ENCODE peak calls at places on chromosomes 4 and X, in seven cellular contexts. P is neural progenitor cell, R is HCT116, A is endothelial cell of umbilical vein, Q is H9, S is neuronal stem cell, M is hepatocyte. E is an unnamed sample.

GRCh38 chrX:151167791-151168345 is 8.5 kb upstream of the GPR50 start:
- DNase-seq in P (no peak), R (no peak), A (no peak), Q (no peak), S (no peak), M (no peak), E (no peak)

GRCh38 chr4:150582881-150583286 is 933 bp downstream of the MAB21L2 start:
- DNase-seq in P (peak), R (no peak), A (no peak), Q (peak), S (peak), M (peak), E (no peak)

GRCh38 chr4:123832173-123833026 is 435.8 kb downstream of the SPRY1 start:
- DNase-seq in P (no peak), R (no peak), A (peak), Q (no peak), S (no peak), M (peak), E (peak)

GRCh38 chr4:75726577-75726976 is 2.2 kb downstream of the USO1 start:
- DNase-seq in P (no peak), R (no peak), A (no peak), Q (no peak), S (no peak), M (no peak), E (no peak)

GRCh38 chr4:83456184-83456501 is 285 bp downstream of the MRPS18C start:
- DNase-seq in P (no peak), R (no peak), A (no peak), Q (no peak), S (no peak), M (no peak), E (no peak)

GRCh38 chr4:53490161-53490915 is 100.9 kb downstream of the LNX1 start:
- DNase-seq in P (no peak), R (no peak), A (no peak), Q (no peak), S (no peak), M (peak), E (no peak)

GRCh38 chr4:91448668-91449330 is 855.0 kb upstream of the GRID2 start:
- DNase-seq in P (no peak), R (peak), A (no peak), Q (no peak), S (no peak), M (peak), E (peak)

GRCh38 chr4:34323549-34324325 is 1920.6 kb downstream of the ARAP2 start:
- DNase-seq in P (peak), R (no peak), A (no peak), Q (peak), S (no peak), M (no peak), E (no peak)

GRCh38 chr4:95835672-95836071 is 4.2 kb upstream of the PDHA2 start:
- DNase-seq in P (peak), R (peak), A (peak), Q (peak), S (peak), M (peak), E (no peak)

GRCh38 chr4:162943263-162943662 is 223.4 kb downstream of the NAF1 start:
- DNase-seq in P (no peak), R (no peak), A (no peak), Q (no peak), S (no peak), M (no peak), E (no peak)

GRCh38 chr4:151319490-151319889 is 5.9 kb downstream of the SH3D19 start:
- DNase-seq in P (no peak), R (no peak), A (no peak), Q (no peak), S (no peak), M (no peak), E (no peak)

GRCh38 chr4:18850763-18851331 is 829.3 kb upstream of the LCORL start:
- DNase-seq in P (no peak), R (no peak), A (no peak), Q (no peak), S (no peak), M (no peak), E (no peak)

GRCh38 chr4:169407217-169407845 is 136.6 kb upstream of the SH3RF1 start:
- DNase-seq in P (no peak), R (no peak), A (peak), Q (no peak), S (no peak), M (no peak), E (no peak)

GRCh38 chr4:163701915-163702314 is 207.4 kb downstream of the TMA16 start:
- DNase-seq in P (no peak), R (no peak), A (no peak), Q (no peak), S (no peak), M (no peak), E (no peak)

GRCh38 chr4:161827013-161827412 is 336.8 kb downstream of the FSTL5 start:
- DNase-seq in P (no peak), R (no peak), A (no peak), Q (peak), S (no peak), M (no peak), E (no peak)

GRCh38 chr4:144655491-144655890 is 9.5 kb downstream of the HHIP start:
- DNase-seq in P (no peak), R (no peak), A (no peak), Q (no peak), S (no peak), M (no peak), E (no peak)

GRCh38 chrX:16511776-16512400 is 138.1 kb upstream of the S100G start:
- DNase-seq in P (no peak), R (no peak), A (peak), Q (no peak), S (no peak), M (peak), E (no peak)

GRCh38 chrX:154349979-154350378 is 24.5 kb downstream of the FLNA start:
- DNase-seq in P (no peak), R (no peak), A (no peak), Q (no peak), S (no peak), M (no peak), E (no peak)

GRCh38 chrX:114611018-114611619 is 27.2 kb downstream of the HTR2C start:
- DNase-seq in P (peak), R (peak), A (peak), Q (no peak), S (peak), M (peak), E (no peak)

GRCh38 chrX:72029473-72030411 is 102.0 kb downstream of the RTL5 start:
- DNase-seq in P (peak), R (no peak), A (peak), Q (peak), S (no peak), M (peak), E (peak)

GRCh38 chr4:65719635-65720034 is 49.3 kb upstream of the EPHA5 start:
- DNase-seq in P (no peak), R (no peak), A (no peak), Q (no peak), S (no peak), M (no peak), E (no peak)

GRCh38 chr4:24103434-24104168 is 213.8 kb upstream of the PPARGC1A start:
- DNase-seq in P (no peak), R (no peak), A (no peak), Q (no peak), S (no peak), M (no peak), E (no peak)

GRCh38 chr4:37970702-37971101 is 10.5 kb downstream of the PTTG2 start:
- DNase-seq in P (no peak), R (peak), A (peak), Q (peak), S (no peak), M (no peak), E (peak)

GRCh38 chrX:31656013-31656412 is 584.2 kb upstream of the FTHL17 start:
- DNase-seq in P (no peak), R (no peak), A (peak), Q (no peak), S (no peak), M (no peak), E (no peak)

GRCh38 chr4:178165251-178165650 is 723.0 kb upstream of the AGA start:
- DNase-seq in P (no peak), R (no peak), A (no peak), Q (no peak), S (no peak), M (no peak), E (no peak)

GRCh38 chr4:106172846-106173245 is 143.2 kb downstream of the TBCK start:
- DNase-seq in P (no peak), R (no peak), A (no peak), Q (no peak), S (no peak), M (no peak), E (no peak)

GRCh38 chr4:77695769-77696168 is 90.1 kb downstream of the CXCL13 start:
- DNase-seq in P (no peak), R (peak), A (peak), Q (no peak), S (no peak), M (peak), E (peak)

GRCh38 chr4:544386-545105 is 31.5 kb downstream of the TMEM271 start:
- DNase-seq in P (no peak), R (no peak), A (no peak), Q (no peak), S (no peak), M (no peak), E (no peak)

GRCh38 chr4:156971623-156972369 is at the start of gene PDGFC:
- DNase-seq in P (peak), R (no peak), A (peak), Q (peak), S (peak), M (peak), E (no peak)

GRCh38 chr4:25350561-25350960 is 26.5 kb upstream of the ANAPC4 start:
- DNase-seq in P (no peak), R (no peak), A (no peak), Q (no peak), S (no peak), M (no peak), E (no peak)

GRCh38 chrX:103151799-103152198 is 58.9 kb upstream of the NXF3 start:
- DNase-seq in P (no peak), R (no peak), A (no peak), Q (no peak), S (no peak), M (no peak), E (peak)

GRCh38 chr4:102196221-102196620 is 149.1 kb downstream of the SLC39A8 start:
- DNase-seq in P (peak), R (no peak), A (peak), Q (no peak), S (no peak), M (no peak), E (no peak)

GRCh38 chr4:39568805-39569204 is 41.6 kb upstream of the UGDH start:
- DNase-seq in P (no peak), R (no peak), A (no peak), Q (no peak), S (no peak), M (peak), E (peak)

GRCh38 chr4:185726931-185727330 is 85.1 kb downstream of the SORBS2 start:
- DNase-seq in P (no peak), R (no peak), A (no peak), Q (no peak), S (no peak), M (no peak), E (no peak)

GRCh38 chrX:13693341-13693871 is 4.5 kb downstream of the RAB9A start:
- DNase-seq in P (no peak), R (no peak), A (no peak), Q (no peak), S (no peak), M (no peak), E (no peak)

GRCh38 chr4:135510582-135510981 is 1309.0 kb upstream of the PABPC4L start:
- DNase-seq in P (no peak), R (no peak), A (no peak), Q (no peak), S (no peak), M (no peak), E (no peak)

GRCh38 chr4:6939761-6940743 is 30.4 kb downstream of the TBC1D14 start:
- DNase-seq in P (peak), R (no peak), A (no peak), Q (no peak), S (no peak), M (no peak), E (no peak)

GRCh38 chr4:145497199-145498149 is 15.8 kb downstream of the SMAD1 start:
- DNase-seq in P (no peak), R (no peak), A (no peak), Q (no peak), S (no peak), M (no peak), E (no peak)

GRCh38 chr4:165827018-165827417 is 46.0 kb upstream of the TLL1 start:
- DNase-seq in P (no peak), R (no peak), A (no peak), Q (no peak), S (no peak), M (no peak), E (no peak)
- H2AFZ ChIP-seq in P (no peak), R (no peak), A (no peak), Q (no peak), S (peak), M (no peak), E (no peak)

GRCh38 chr4:152679414-152680281 is at the start of gene TMEM154:
- DNase-seq in P (peak), R (no peak), A (peak), Q (peak), S (peak), M (peak), E (peak)
- H2AFZ ChIP-seq in P (peak), R (peak), A (peak), Q (no peak), S (peak), M (peak), E (no peak)

GRCh38 chrX:40434947-40435346 is 145.8 kb upstream of the ATP6AP2 start:
- DNase-seq in P (peak), R (no peak), A (no peak), Q (peak), S (no peak), M (peak), E (no peak)
- H2AFZ ChIP-seq in P (peak), R (no peak), A (no peak), Q (no peak), S (peak), M (no peak), E (peak)

GRCh38 chr4:142088906-142089305 is 452.5 kb downstream of the IL15 start:
- DNase-seq in P (no peak), R (no peak), A (no peak), Q (no peak), S (no peak), M (no peak), E (no peak)
- H2AFZ ChIP-seq in P (no peak), R (no peak), A (no peak), Q (no peak), S (no peak), M (no peak), E (no peak)

GRCh38 chr4:187176261-187176910 is 452.7 kb upstream of the FAT1 start:
- DNase-seq in P (no peak), R (no peak), A (no peak), Q (no peak), S (no peak), M (no peak), E (no peak)
- H2AFZ ChIP-seq in P (peak), R (no peak), A (no peak), Q (no peak), S (no peak), M (no peak), E (no peak)

DNA sequence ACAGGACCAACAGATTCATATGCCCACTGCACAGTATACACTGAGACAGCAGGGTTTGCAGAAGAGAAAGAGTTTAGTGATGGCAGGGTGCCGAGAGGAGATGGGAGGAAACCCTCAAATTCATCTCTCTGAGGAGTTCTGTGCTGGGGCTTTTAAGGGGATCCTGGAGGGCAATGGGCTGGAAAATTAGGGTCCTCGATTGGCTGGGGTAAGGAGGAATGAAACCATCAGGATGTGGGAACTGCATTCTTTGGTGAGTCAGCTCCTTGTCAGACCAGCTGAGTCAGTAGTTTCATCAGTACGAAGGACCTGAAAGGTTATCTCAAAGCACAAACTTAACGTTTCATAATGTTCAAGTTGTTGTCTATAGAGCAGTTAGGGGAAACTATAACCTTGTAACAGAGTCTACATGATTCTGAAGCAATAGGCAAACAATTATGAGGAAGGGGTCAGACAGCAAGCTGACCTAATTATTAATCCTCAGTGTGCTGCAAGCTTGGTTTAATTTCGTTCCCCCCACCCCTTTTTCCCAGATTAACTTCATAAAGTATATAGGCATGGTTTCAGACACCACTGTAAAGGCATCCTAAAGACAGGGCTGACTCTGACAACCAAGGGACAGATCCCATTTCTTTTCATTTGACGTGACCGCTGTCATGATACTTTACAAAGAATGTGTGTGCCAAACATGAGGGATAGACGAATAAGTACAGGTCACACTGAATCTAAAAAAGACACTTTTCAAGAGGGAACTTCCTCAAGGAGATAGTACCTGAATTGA is 1.5 kb upstream of the MSMO1 start:
- DNase-seq in P (no peak), R (peak), A (peak), Q (no peak), S (no peak), M (peak), E (no peak)
- H2AFZ ChIP-seq in P (no peak), R (no peak), A (peak), Q (no peak), S (peak), M (peak), E (peak)

E was measured in keratinocyte.